ENCODE peak calls at places on chromosome 1, in eight cellular contexts. J is fibroblast of lung; O is lower lobe of right lung; C is adipocyte; B is CD4-positive, CD25-positive, alpha-beta regulatory T cell; R is IMR-90; N is sigmoid colon; D is tibial nerve. M is an unnamed sample.

GRCh38 chr1:143727263-143727662 is 244.5 kb downstream of the FAM72C start:
- DNase-seq in J (no peak), O (no peak), C (no peak), B (no peak), R (no peak), N (no peak), D (no peak), M (no peak)

GRCh38 chr1:3483801-3484444 is 29.5 kb downstream of the ARHGEF16 start:
- DNase-seq in J (no peak), O (no peak), C (peak; percentile 63), B (no peak), R (no peak), N (no peak), D (no peak), M (no peak)

GRCh38 chr1:107430540-107431228 is 289.8 kb downstream of the NTNG1 start:
- DNase-seq in J (peak; percentile 42), O (no peak), C (peak; percentile 42), B (no peak), R (peak; percentile 38), N (no peak), D (no peak), M (no peak)

GRCh38 chr1:224726783-224727182 is 110.7 kb downstream of the CNIH3 start:
- DNase-seq in J (peak; percentile 96), O (peak; percentile 70), C (peak; percentile 88), B (no peak), R (peak; percentile 91), N (peak; percentile 71), D (no peak), M (no peak)

GRCh38 chr1:109793089-109793485 is 29.4 kb upstream of the EPS8L3 start:
- DNase-seq in J (no peak), O (peak; percentile 17), C (no peak), B (no peak), R (no peak), N (peak; percentile 18), D (no peak), M (no peak)

GRCh38 chr1:79353224-79353623 is 346.7 kb upstream of the ADGRL4 start:
- DNase-seq in J (peak; percentile 52), O (no peak), C (peak; percentile 42), B (no peak), R (peak; percentile 74), N (no peak), D (no peak), M (no peak)

GRCh38 chr1:37476460-37477197 is 2.2 kb downstream of the ZC3H12A start:
- DNase-seq in J (peak; percentile 86), O (peak; percentile 53), C (peak; percentile 88), B (no peak), R (peak; percentile 84), N (peak; percentile 94), D (no peak), M (no peak)

GRCh38 chr1:232978091-232978634 is 27.8 kb downstream of the NTPCR start:
- DNase-seq in J (peak; percentile 71), O (no peak), C (peak; percentile 60), B (no peak), R (peak; percentile 52), N (no peak), D (no peak), M (no peak)

GRCh38 chr1:56576880-56577858 is 2.2 kb downstream of the PLPP3 start:
- DNase-seq in J (peak; percentile 38), O (no peak), C (peak; percentile 53), B (no peak), R (peak; percentile 40), N (no peak), D (no peak), M (no peak)

GRCh38 chr1:93847811-93848288 is 31.2 kb downstream of the DNTTIP2 start:
- DNase-seq in J (peak; percentile 65), O (peak; percentile 79), C (peak; percentile 81), B (peak; percentile 64), R (peak; percentile 60), N (peak; percentile 85), D (peak; percentile 46), M (peak; percentile 50)

GRCh38 chr1:209030454-209031167 is 552.9 kb upstream of the CAMK1G start:
- DNase-seq in J (no peak), O (peak; percentile 49), C (no peak), B (no peak), R (no peak), N (no peak), D (no peak), M (no peak)

GRCh38 chr1:100036718-100037664 is 67.2 kb downstream of the SLC35A3 start:
- DNase-seq in J (peak; percentile 70), O (no peak), C (peak; percentile 29), B (no peak), R (peak; percentile 58), N (no peak), D (no peak), M (no peak)

GRCh38 chr1:240539700-240540414 is 72.1 kb downstream of the GREM2 start:
- DNase-seq in J (no peak), O (no peak), C (no peak), B (no peak), R (no peak), N (no peak), D (no peak), M (no peak)

GRCh38 chr1:210816136-210816535 is 317.8 kb downstream of the KCNH1 start:
- DNase-seq in J (no peak), O (no peak), C (no peak), B (no peak), R (no peak), N (no peak), D (no peak), M (no peak)

GRCh38 chr1:76408303-76408702 is 333.8 kb downstream of the ST6GALNAC3 start:
- DNase-seq in J (no peak), O (no peak), C (no peak), B (no peak), R (no peak), N (no peak), D (no peak), M (no peak)

GRCh38 chr1:230047114-230047865 is 19.7 kb upstream of the GALNT2 start:
- DNase-seq in J (peak; percentile 29), O (no peak), C (no peak), B (no peak), R (no peak), N (no peak), D (no peak), M (no peak)

GRCh38 chr1:217780993-217781392 is 149.8 kb downstream of the SPATA17 start:
- DNase-seq in J (no peak), O (no peak), C (no peak), B (no peak), R (no peak), N (no peak), D (no peak), M (no peak)

GRCh38 chr1:33578557-33579448 is 106.4 kb downstream of the ZSCAN20 start:
- DNase-seq in J (no peak), O (no peak), C (no peak), B (no peak), R (no peak), N (no peak), D (no peak), M (no peak)

GRCh38 chr1:52102336-52103013 is 39.4 kb upstream of the ZFYVE9 start:
- DNase-seq in J (no peak), O (no peak), C (peak; percentile 51), B (no peak), R (no peak), N (no peak), D (no peak), M (no peak)

GRCh38 chr1:234728740-234729139 is 118.8 kb upstream of the IRF2BP2 start:
- DNase-seq in J (no peak), O (no peak), C (no peak), B (no peak), R (no peak), N (peak; percentile 61), D (no peak), M (no peak)

GRCh38 chr1:211991695-211992094 is 43.7 kb downstream of the INTS7 start:
- DNase-seq in J (no peak), O (no peak), C (no peak), B (no peak), R (no peak), N (no peak), D (no peak), M (no peak)

DNA sequence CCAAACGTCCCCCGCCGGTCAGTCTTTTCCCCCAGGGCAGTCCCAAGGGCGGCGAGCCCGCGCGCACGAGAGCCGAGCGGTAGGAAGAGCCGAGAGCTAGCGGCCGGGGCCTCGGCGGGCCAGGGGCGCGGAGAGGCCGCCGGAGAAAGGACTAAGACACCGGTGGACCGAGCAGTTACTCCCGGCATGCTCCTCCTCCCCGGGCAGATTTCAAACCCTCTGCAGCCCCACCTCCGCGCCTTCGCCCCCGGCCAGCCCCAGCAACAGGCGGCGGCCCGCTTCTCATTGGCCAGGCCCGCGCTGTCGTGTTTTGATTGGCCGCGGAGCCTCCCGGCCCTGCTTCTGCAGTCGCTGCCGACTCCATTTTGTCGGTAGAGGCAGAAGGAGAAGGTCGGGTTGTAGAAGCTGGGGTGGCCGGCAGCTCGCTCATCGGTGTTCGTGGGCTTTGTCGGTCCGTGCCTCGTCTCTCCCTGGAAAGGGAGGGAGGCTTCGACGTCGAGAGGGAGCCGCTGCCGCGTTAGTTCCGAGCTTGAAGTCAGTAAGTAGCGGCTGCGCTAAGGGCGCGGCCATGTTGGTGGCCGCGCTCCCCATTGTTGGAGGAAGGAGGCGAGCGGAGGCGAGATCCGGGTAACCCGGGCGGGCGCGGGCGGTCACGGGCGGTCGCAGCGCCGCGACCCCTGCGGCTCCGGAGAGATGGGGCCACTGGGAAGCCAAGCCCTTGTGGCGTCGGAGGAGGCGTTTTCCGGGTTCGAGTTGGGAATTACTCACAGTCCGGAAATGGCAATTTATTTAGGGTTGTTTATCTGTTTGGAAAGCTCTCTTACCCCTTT is at the start of gene PNRC2:
- DNase-seq in J (peak; percentile 95), O (peak; percentile 97), C (peak; percentile 99), B (peak; percentile 93), R (peak; percentile 94), N (peak; percentile 99), D (peak; percentile 95), M (peak; percentile 94)
- H3K9me3 ChIP-seq in J (no peaks in the 10 kb centered on the region), O (no peaks in the 10 kb centered on the region), C (no peaks in the 10 kb centered on the region), B (no peaks in the 10 kb centered on the region), R (no peaks in the 10 kb centered on the region), N (no peaks in the 10 kb centered on the region), D (no peaks in the 10 kb centered on the region), M (no peaks in the 10 kb centered on the region)

GRCh38 chr1:69406244-69406643 is 161.5 kb upstream of the LRRC7 start:
- DNase-seq in J (no peak), O (no peak), C (no peak), B (no peak), R (no peak), N (no peak), D (no peak), M (no peak)
- H3K9me3 ChIP-seq in J (no peaks in the 10 kb centered on the region), O (no peaks in the 10 kb centered on the region), C (peaks cover 5% of the 10 kb centered on the region), B (no peaks in the 10 kb centered on the region), R (no peaks in the 10 kb centered on the region), N (no peaks in the 10 kb centered on the region), D (no peaks in the 10 kb centered on the region), M (no peaks in the 10 kb centered on the region)

GRCh38 chr1:228766788-228767187 is 31.5 kb downstream of the RHOU start:
- DNase-seq in J (no peak), O (no peak), C (no peak), B (no peak), R (no peak), N (no peak), D (no peak), M (no peak)
- H3K9me3 ChIP-seq in J (no peaks in the 10 kb centered on the region), O (no peaks in the 10 kb centered on the region), C (no peaks in the 10 kb centered on the region), B (no peaks in the 10 kb centered on the region), R (no peaks in the 10 kb centered on the region), N (no peaks in the 10 kb centered on the region), D (no peaks in the 10 kb centered on the region), M (no peaks in the 10 kb centered on the region)

DNA sequence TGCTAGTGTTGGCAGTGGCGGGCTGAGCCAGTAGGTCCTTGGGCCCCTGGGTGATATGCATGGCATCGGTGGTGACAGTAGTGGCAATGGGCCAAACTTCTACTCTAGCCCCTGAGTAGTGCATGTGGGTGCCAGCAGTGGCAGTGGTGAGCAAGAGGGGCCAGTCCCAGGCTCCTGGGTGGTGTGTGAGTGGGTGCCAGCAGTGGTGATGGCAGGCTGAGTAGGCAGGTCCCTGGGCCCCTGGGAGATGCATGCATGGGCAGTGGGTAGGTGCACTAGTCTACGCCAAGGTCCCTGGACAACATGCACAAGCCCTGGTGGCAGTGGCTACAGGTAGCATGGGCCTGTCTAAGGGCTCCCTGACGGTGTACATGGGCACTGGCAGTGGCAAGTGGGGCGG is 24.6 kb upstream of the TTC22 start:
- DNase-seq in J (no peak), O (no peak), C (no peak), B (no peak), R (no peak), N (no peak), D (no peak), M (no peak)
- H3K9me3 ChIP-seq in J (no peaks in the 10 kb centered on the region), O (peaks cover 11% of the 10 kb centered on the region), C (peaks cover 47% of the 10 kb centered on the region), B (peaks cover 16% of the 10 kb centered on the region), R (peaks cover 17% of the 10 kb centered on the region), N (no peaks in the 10 kb centered on the region), D (no peaks in the 10 kb centered on the region), M (peaks cover 7% of the 10 kb centered on the region)